ENCODE peak calls at places on chromosomes 11 and 22, in four cellular contexts. I, B, Q and L are unnamed samples. For H3K4me1, the result is how much of the 10 kb centered on the place peaks cover.

GRCh38 chr22:36736701-36737320 is 33.3 kb upstream of the CACNG2 start:
- DNase-seq in I (no peak), B (no peak), Q (no peak), L (no peak)

GRCh38 chr11:67120881-67121710 is 2.0 kb downstream of the KDM2A start:
- DNase-seq in I (peak), B (peak), Q (no peak), L (no peak)

GRCh38 chr22:25172153-25172552 is 27.5 kb upstream of the CRYBB3 start:
- DNase-seq in I (no peak), B (no peak), Q (peak), L (peak)

GRCh38 chr11:109914809-109915653 is 178.2 kb upstream of the ZC3H12C start:
- DNase-seq in I (peak), B (no peak), Q (no peak), L (no peak)

GRCh38 chr11:60528934-60529333 is 13.7 kb downstream of the MS4A13 start:
- DNase-seq in I (no peak), B (no peak), Q (no peak), L (no peak)

GRCh38 chr22:39135092-39135896 is 17.2 kb downstream of the CBX7 start:
- DNase-seq in I (no peak), B (peak), Q (peak), L (peak)

GRCh38 chr11:112165049-112165448 is 1.2 kb upstream of the IL18 start:
- DNase-seq in I (no peak), B (no peak), Q (no peak), L (no peak)

GRCh38 chr11:119368121-119369034 is 13.1 kb downstream of the USP2 start:
- DNase-seq in I (peak), B (peak), Q (peak), L (peak)

GRCh38 chr11:85029964-85030363 is 597.2 kb downstream of the DLG2 start:
- DNase-seq in I (peak), B (no peak), Q (no peak), L (no peak)

GRCh38 chr22:23315341-23315917 is 135.1 kb downstream of the BCR start:
- DNase-seq in I (peak), B (peak), Q (peak), L (peak)

GRCh38 chr22:23071163-23072034 is 1.1 kb downstream of the GNAZ start:
- DNase-seq in I (no peak), B (no peak), Q (peak), L (no peak)

GRCh38 chr11:68363771-68364170 is 51.4 kb downstream of the LRP5 start:
- DNase-seq in I (no peak), B (no peak), Q (no peak), L (no peak)

GRCh38 chr11:110711776-110712642 is at the start of gene ARHGAP20:
- DNase-seq in I (peak), B (peak), Q (peak), L (peak)

GRCh38 chr11:131979364-131979763 is 608.9 kb downstream of the NTM start:
- DNase-seq in I (no peak), B (no peak), Q (no peak), L (no peak)

GRCh38 chr11:119258180-119258579 is 52.0 kb downstream of the CBL start:
- DNase-seq in I (no peak), B (no peak), Q (no peak), L (no peak)

GRCh38 chr11:47061429-47062178 is 115.1 kb downstream of the ARFGAP2 start:
- DNase-seq in I (no peak), B (no peak), Q (no peak), L (no peak)

GRCh38 chr11:1025410-1026162 is 10.9 kb downstream of the MUC6 start:
- DNase-seq in I (no peak), B (no peak), Q (no peak), L (no peak)

GRCh38 chr11:14768789-14769188 is 123.2 kb downstream of the CYP2R1 start:
- DNase-seq in I (no peak), B (no peak), Q (no peak), L (no peak)

GRCh38 chr11:117202386-117203068 is 3.4 kb downstream of the TAGLN start:
- DNase-seq in I (no peak), B (no peak), Q (no peak), L (no peak)

GRCh38 chr11:92765418-92765817 is 204.0 kb upstream of the MTNR1B start:
- DNase-seq in I (no peak), B (no peak), Q (no peak), L (no peak)

GRCh38 chr11:67646535-67647336 is 3.8 kb downstream of the ACY3 start:
- DNase-seq in I (no peak), B (no peak), Q (no peak), L (peak)

GRCh38 chr22:17692841-17693240 is 54.3 kb downstream of the BCL2L13 start:
- DNase-seq in I (no peak), B (no peak), Q (no peak), L (no peak)

GRCh38 chr11:100808904-100809491 is 121.9 kb downstream of the ARHGAP42 start:
- DNase-seq in I (peak), B (peak), Q (no peak), L (no peak)

GRCh38 chr11:125941606-125942275 is 4.1 kb upstream of the VSIG10L2 start:
- DNase-seq in I (peak), B (peak), Q (peak), L (peak)

GRCh38 chr11:71962428-71963038 is 33.7 kb downstream of the RNF121 start:
- DNase-seq in I (peak), B (no peak), Q (no peak), L (no peak)

GRCh38 chr11:102253018-102253775 is 64.1 kb upstream of the BIRC3 start:
- DNase-seq in I (no peak), B (peak), Q (no peak), L (peak)

GRCh38 chr11:102256251-102256650 is 61.0 kb upstream of the BIRC3 start:
- DNase-seq in I (peak), B (peak), Q (no peak), L (no peak)

GRCh38 chr11:102252339-102252891 is 64.9 kb upstream of the BIRC3 start:
- DNase-seq in I (peak), B (no peak), Q (no peak), L (no peak)

GRCh38 chr11:102251423-102251822 is 65.9 kb upstream of the BIRC3 start:
- DNase-seq in I (no peak), B (no peak), Q (no peak), L (no peak)

GRCh38 chr11:102254047-102254446 is 63.2 kb upstream of the BIRC3 start:
- DNase-seq in I (no peak), B (no peak), Q (no peak), L (no peak)
- TF ChIP-seq CTCF in I (peak), B (no peak), Q (peak), L (no peak)

DNA sequence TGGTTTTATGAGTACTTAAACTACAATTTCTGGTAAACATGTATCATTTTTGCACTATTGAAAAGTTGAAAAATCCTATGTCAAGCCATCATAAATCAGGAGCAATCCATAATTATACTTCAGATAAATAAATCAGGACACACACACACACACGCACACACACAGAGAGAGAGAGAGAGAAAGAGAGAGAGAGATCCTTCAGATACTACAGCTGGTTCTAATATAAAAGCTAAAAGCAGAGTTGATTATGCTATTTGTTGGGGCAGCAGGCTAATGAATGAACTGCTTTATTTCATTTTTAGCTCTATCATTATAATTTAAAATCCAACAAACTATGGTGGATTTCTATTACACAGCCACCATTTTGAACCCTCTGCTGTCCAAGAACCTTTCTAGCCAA is 322.4 kb upstream of the CCDC90B start:
- DNase-seq in I (no peak), B (no peak), Q (no peak), L (no peak)
- H3K4me1 ChIP-seq in I (under half), B (under half), Q (under half), L (under half)

GRCh38 chr11:62709262-62710000 is 2.0 kb downstream of the GNG3 start:
- DNase-seq in I (peak), B (no peak), Q (peak), L (peak)
- TF ChIP-seq CTCF in I (no peak), B (no peak), Q (peak), L (no peak)

GRCh38 chr11:62552931-62553838 is 6.6 kb upstream of the AHNAK start:
- DNase-seq in I (peak), B (peak), Q (peak), L (peak)
- H3K4me1 ChIP-seq in I (under half), B (half or more), Q (half or more), L (half or more)

GRCh38 chr11:34646431-34646830 is 25.5 kb downstream of the EHF start:
- DNase-seq in I (no peak), B (no peak), Q (no peak), L (no peak)
- TF ChIP-seq CTCF in I (no peak), B (no peak), Q (no peak), L (no peak)